ENCODE peak calls at places on chromosomes 6 and 20, in five cellular contexts. J is NCI-H1105, N is left cardiac atrium, R is HTR-8/SVneo, C is HT1080. S is an unnamed sample.

GRCh38 chr20:18403269-18403668 is 63.6 kb downstream of the DZANK1 start:
- DNase-seq in N (no peak), C (no peak), R (no peak), J (no peak), S (no peak)

GRCh38 chr6:56573624-56574023 is 69.1 kb downstream of the DST start:
- DNase-seq in J (no peak), N (no peak), R (no peak), C (no peak), S (no peak)

GRCh38 chr6:150929403-150929802 is 63.9 kb downstream of the MTHFD1L start:
- DNase-seq in J (no peak), C (no peak), N (no peak), R (no peak), S (no peak)

GRCh38 chr6:51028271-51028670 is 209.6 kb downstream of the TFAP2B start:
- DNase-seq in C (peak), N (no peak), R (peak), J (no peak), S (no peak)

GRCh38 chr6:62285612-62286469 is at the start of gene KHDRBS2:
- DNase-seq in J (peak), N (peak), C (no peak), R (peak), S (peak)

GRCh38 chr20:39190666-39191570 is 228.8 kb downstream of the DHX35 start:
- DNase-seq in N (no peak), R (peak), J (no peak), C (peak), S (no peak)

GRCh38 chr6:28948782-28949486 is 25.1 kb upstream of the TRIM27 start:
- DNase-seq in R (no peak), J (no peak), N (no peak), C (peak), S (no peak)

GRCh38 chr20:32823078-32823477 is 3.3 kb downstream of the MAPRE1 start:
- DNase-seq in N (no peak), R (peak), C (peak), J (no peak), S (no peak)

GRCh38 chr20:15528386-15529111 is 1044.7 kb downstream of the KIF16B start:
- DNase-seq in R (no peak), J (no peak), N (no peak), C (no peak), S (no peak)

GRCh38 chr6:26103141-26103769 is 16.0 kb downstream of the HFE start:
- DNase-seq in C (peak), J (no peak), R (no peak), N (no peak), S (no peak)

GRCh38 chr6:15776458-15776980 is 113.7 kb upstream of the DTNBP1 start:
- DNase-seq in R (no peak), N (no peak), C (no peak), J (no peak), S (no peak)

GRCh38 chr6:193773-194310 is 98.4 kb upstream of the DUSP22 start:
- DNase-seq in R (no peak), C (no peak), J (no peak), N (no peak), S (no peak)

GRCh38 chr6:24667378-24667803 is 514 bp downstream of the ACOT13 start:
- DNase-seq in N (no peak), C (peak), R (no peak), J (no peak), S (no peak)

GRCh38 chr6:106658469-106658868 is 29.1 kb downstream of the QRSL1 start:
- DNase-seq in J (no peak), R (no peak), N (no peak), C (no peak), S (no peak)

GRCh38 chr6:164322533-164322932 is 908.0 kb downstream of the QKI start:
- DNase-seq in J (no peak), N (no peak), R (peak), C (peak), S (no peak)

GRCh38 chr20:14782731-14783130 is 445.3 kb upstream of the FLRT3 start:
- DNase-seq in C (no peak), N (no peak), R (no peak), J (no peak), S (no peak)

GRCh38 chr6:31575335-31575901 is at the start of gene TNF:
- DNase-seq in C (no peak), N (peak), R (no peak), J (no peak), S (peak)

GRCh38 chr6:34950849-34951248 is 61.8 kb downstream of the ANKS1A start:
- DNase-seq in N (no peak), J (no peak), C (no peak), R (no peak), S (no peak)